ENCODE peak calls at places on chromosomes 12 and 14, in eight cellular contexts. Y, J, F, D, A, O, M and U are unnamed samples.

GRCh38 chr14:77022219-77022852 is 6.2 kb downstream of the IRF2BPL start:
- DNase-seq in F (no peak), Y (no peak), J (no peak), O (peak), D (no peak), M (no peak), A (no peak), U (no peak)

GRCh38 chr12:72323881-72324280 is 51.7 kb downstream of the TRHDE start:
- DNase-seq in M (peak), O (no peak), A (no peak), F (no peak), J (no peak), D (no peak), Y (no peak), U (no peak)

GRCh38 chr12:67096533-67097318 is 172.4 kb upstream of the CAND1 start:
- DNase-seq in J (no peak), D (no peak), F (peak), M (peak), O (no peak), Y (no peak), A (no peak), U (no peak)

GRCh38 chr12:69497308-69498026 is 27.3 kb downstream of the FRS2 start:
- DNase-seq in F (peak), M (peak), Y (no peak), J (no peak), D (no peak), A (no peak), O (peak), U (no peak)

GRCh38 chr12:131091413-131091975 is 137.8 kb downstream of the ADGRD1 start:
- DNase-seq in F (no peak), M (no peak), J (no peak), D (no peak), A (no peak), O (no peak), Y (peak), U (no peak)

GRCh38 chr14:103552011-103552797 is 10.3 kb downstream of the BAG5 start:
- DNase-seq in J (no peak), M (no peak), F (no peak), D (no peak), O (no peak), A (peak), Y (no peak), U (no peak)

GRCh38 chr12:131828671-131829350 is 618 bp downstream of the MMP17 start:
- DNase-seq in M (no peak), O (no peak), J (no peak), D (no peak), A (no peak), F (no peak), Y (peak), U (peak)

GRCh38 chr12:122138181-122138580 is 35.8 kb downstream of the IL31 start:
- DNase-seq in F (no peak), A (no peak), O (no peak), Y (no peak), D (no peak), M (no peak), J (no peak), U (no peak)

GRCh38 chr14:64347748-64348147 is 40.4 kb upstream of the MTHFD1 start:
- DNase-seq in A (no peak), F (no peak), M (no peak), D (no peak), O (no peak), Y (no peak), J (no peak), U (no peak)

GRCh38 chr14:37594238-37594915 is 672 bp downstream of the FOXA1 start:
- DNase-seq in F (peak), D (peak), M (peak), A (peak), Y (peak), J (peak), O (no peak), U (no peak)
- TF ChIP-seq CTCF in F (peak), D (peak), M (peak), A (peak), Y (peak), J (peak), O (no peak), U (peak)

DNA sequence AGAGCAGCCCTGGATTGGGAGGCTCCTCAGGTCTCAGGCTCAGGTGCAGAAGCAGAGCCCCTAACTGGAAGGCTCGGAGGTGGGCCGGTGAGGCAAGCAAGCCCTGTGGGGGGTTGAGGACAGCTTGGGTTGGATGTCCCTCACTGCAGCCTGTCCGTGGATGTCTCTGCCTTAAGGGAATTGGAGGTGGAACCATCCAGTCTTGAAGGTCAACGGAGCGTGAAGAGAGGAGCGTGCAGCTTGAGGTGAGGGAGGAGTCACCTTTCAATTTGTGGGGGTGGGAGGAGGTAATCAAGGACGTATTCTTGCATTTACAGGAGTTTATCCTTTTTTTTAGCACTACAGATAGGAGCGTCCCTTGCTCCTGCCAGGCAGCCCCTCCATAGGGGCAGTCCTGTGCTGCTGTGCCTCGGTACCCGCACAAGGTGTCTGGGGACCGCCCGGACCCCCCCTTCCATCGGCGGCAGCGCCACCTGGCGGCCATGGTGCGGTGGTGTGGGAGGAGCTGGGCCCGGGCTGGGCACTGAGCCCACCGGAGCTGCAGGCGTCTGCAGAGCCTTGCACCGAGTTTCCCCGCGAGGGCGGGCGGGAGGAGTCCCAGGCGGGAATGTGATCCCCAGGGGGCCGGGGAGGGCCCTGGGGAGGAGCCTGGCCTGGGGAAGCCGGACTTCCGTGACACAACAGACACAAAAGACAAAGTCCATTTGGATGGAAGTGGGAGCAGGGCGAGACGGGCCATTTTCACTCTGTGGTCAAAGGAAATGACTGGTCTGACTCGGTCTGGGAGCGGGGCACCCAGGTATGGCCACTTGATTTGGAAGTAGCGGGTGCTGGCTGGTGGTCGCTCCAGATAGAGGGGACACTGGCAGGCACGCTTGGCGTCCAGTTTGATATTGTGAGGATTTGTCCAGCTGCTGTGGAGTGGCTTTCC is 884 bp downstream of the DNAJC22 start:
- DNase-seq in Y (peak), D (peak), O (peak), M (peak), A (peak), F (peak), J (no peak), U (peak)
- H3K4me3 ChIP-seq in Y (peak), D (peak), O (peak), M (peak), A (peak), F (peak), J (peak), U (peak)

GRCh38 chr12:114480309-114481199 is 74.6 kb upstream of the TBX5 start:
- DNase-seq in M (peak), D (no peak), O (no peak), J (no peak), A (peak), Y (no peak), F (no peak), U (no peak)

GRCh38 chr12:114478891-114479290 is 72.9 kb upstream of the TBX5 start:
- DNase-seq in O (no peak), Y (no peak), F (no peak), J (no peak), D (no peak), A (no peak), M (no peak), U (no peak)

GRCh38 chr12:114473717-114474116 is 67.8 kb upstream of the TBX5 start:
- DNase-seq in Y (no peak), J (no peak), D (no peak), M (no peak), F (no peak), O (no peak), A (no peak), U (no peak)

GRCh38 chr12:114479831-114480230 is 73.9 kb upstream of the TBX5 start:
- DNase-seq in D (no peak), J (no peak), A (no peak), O (no peak), F (no peak), M (no peak), Y (no peak), U (no peak)

GRCh38 chr12:114476159-114476558 is 70.2 kb upstream of the TBX5 start:
- DNase-seq in J (no peak), D (no peak), A (peak), Y (no peak), M (peak), O (no peak), F (peak), U (no peak)
- TF ChIP-seq CTCF in J (peak), D (peak), A (peak), Y (peak), M (peak), O (peak), F (peak), U (no peak)

DNA sequence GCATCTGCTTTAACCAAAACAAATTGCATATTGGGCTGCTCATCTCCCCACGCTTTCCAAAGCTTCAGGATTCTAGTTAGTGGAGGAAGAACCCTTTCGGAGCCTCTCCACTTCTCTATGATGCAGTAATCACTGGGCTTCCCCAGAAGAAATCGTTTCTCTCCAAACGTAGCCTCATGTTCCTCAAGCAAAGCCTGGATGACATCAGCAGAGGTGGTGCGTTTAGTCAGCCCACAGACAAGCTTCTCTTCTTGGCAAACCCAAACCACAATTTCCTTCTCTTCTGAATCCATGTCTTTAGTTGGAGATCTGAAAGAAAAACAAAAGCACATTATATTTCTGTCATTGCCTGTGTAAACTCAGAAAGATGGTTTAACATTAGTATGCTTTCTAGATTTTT is 30.6 kb downstream of the RASSF9 start:
- DNase-seq in Y (no peak), F (peak), J (no peak), M (peak), O (no peak), A (peak), D (no peak), U (no peak)
- H3K4me3 ChIP-seq in Y (no peak), F (no peak), J (no peak), M (no peak), O (no peak), A (no peak), D (no peak), U (no peak)

GRCh38 chr12:45887544-45887943 is 102.8 kb downstream of the SCAF11 start:
- DNase-seq in M (no peak), O (no peak), A (no peak), J (no peak), D (no peak), F (no peak), Y (no peak), U (no peak)

GRCh38 chr12:45895961-45896360 is 94.4 kb downstream of the SCAF11 start:
- DNase-seq in J (no peak), Y (no peak), D (no peak), M (no peak), O (no peak), F (no peak), A (no peak), U (no peak)

GRCh38 chr12:45893240-45893639 is 97.1 kb downstream of the SCAF11 start:
- DNase-seq in O (no peak), F (peak), A (peak), M (peak), D (no peak), J (no peak), Y (no peak), U (no peak)

GRCh38 chr12:45886685-45887084 is 103.7 kb downstream of the SCAF11 start:
- DNase-seq in D (no peak), O (no peak), A (no peak), J (no peak), Y (no peak), M (no peak), F (no peak), U (no peak)

DNA sequence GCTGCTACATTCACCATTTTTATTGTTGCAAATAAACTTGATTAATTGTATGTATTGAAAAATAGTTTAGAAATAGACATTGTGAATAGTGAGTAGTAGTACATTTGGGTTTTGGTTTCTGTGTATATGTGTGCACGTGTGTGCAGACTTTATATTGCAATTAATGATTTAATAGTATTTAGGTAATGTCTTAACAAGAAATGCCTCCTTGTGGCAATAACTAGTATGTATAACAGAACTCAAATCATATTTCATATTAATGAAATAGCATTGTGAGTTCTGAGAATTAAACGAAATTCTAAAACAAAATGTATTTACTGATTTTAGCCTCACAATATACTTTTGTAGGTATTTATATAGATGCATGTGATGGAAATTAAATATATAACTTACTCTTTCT is 100.1 kb downstream of the SCAF11 start:
- DNase-seq in Y (no peak), J (no peak), A (no peak), M (no peak), O (no peak), D (no peak), F (no peak), U (no peak)
- TF ChIP-seq CTCF in Y (no peak), J (no peak), A (no peak), M (no peak), O (no peak), D (peak), F (no peak), U (no peak)